ENCODE peak calls at places on chromosomes 1 and 21, in nine cellular contexts. S is bronchial epithelial cell, G is ovary, A is heart left ventricle, P is body of pancreas, T is nephron progenitor cell, Y is glutamatergic neuron, Q is foreskin fibroblast, K is uterus. Z is an unnamed sample.

GRCh38 chr1:181485276-181486097 is 2.2 kb downstream of the CACNA1E start:
- DNase-seq in A (no peak), Y (peak), Q (no peak), S (peak), P (peak), T (peak), K (no peak), G (no peak), Z (peak)

GRCh38 chr1:48200166-48200900 is 22.2 kb upstream of the SLC5A9 start:
- DNase-seq in K (no peak), A (no peak), T (no peak), P (no peak), Y (no peak), Q (no peak), S (peak), G (no peak), Z (peak)

GRCh38 chr1:228397966-228398365 is 8.7 kb downstream of the TRIM11 start:
- DNase-seq in A (no peak), S (no peak), P (no peak), G (peak), T (no peak), Y (no peak), K (no peak), Q (no peak), Z (no peak)

GRCh38 chr1:245895455-245895959 is 611.6 kb downstream of the SMYD3 start:
- DNase-seq in S (no peak), Q (no peak), G (no peak), T (peak), A (no peak), P (no peak), K (no peak), Y (no peak), Z (no peak)

GRCh38 chr1:18726388-18726787 is 95.7 kb downstream of the PAX7 start:
- DNase-seq in S (no peak), P (no peak), A (no peak), Q (no peak), G (no peak), T (no peak), Y (no peak), K (no peak), Z (no peak)

GRCh38 chr1:168613689-168614655 is 37.6 kb downstream of the XCL1 start:
- DNase-seq in A (peak), Q (no peak), K (peak), T (peak), S (no peak), G (peak), Y (peak), P (no peak), Z (no peak)

GRCh38 chr21:37412603-37413360 is 46.2 kb downstream of the DYRK1A start:
- DNase-seq in G (no peak), T (no peak), K (no peak), Y (no peak), Q (peak), P (no peak), A (no peak), S (no peak), Z (no peak)

GRCh38 chr1:58735591-58735990 is 35.7 kb upstream of the MYSM1 start:
- DNase-seq in S (no peak), Y (no peak), P (no peak), Q (no peak), K (no peak), A (no peak), T (no peak), G (no peak), Z (no peak)

GRCh38 chr1:154304664-154305337 is 16.1 kb upstream of the AQP10 start:
- DNase-seq in Q (no peak), G (no peak), Y (no peak), T (no peak), K (no peak), P (no peak), S (peak), A (no peak), Z (no peak)

GRCh38 chr1:226558293-226558692 is 9.7 kb downstream of the STUM start:
- DNase-seq in K (no peak), G (no peak), S (no peak), P (no peak), Y (no peak), T (no peak), A (no peak), Q (no peak), Z (no peak)

GRCh38 chr1:11805454-11806306 is at the start of the genes CLCN6 and MTHFR:
- DNase-seq in K (peak), Y (peak), Q (peak), A (peak), S (peak), P (peak), T (peak), G (peak), Z (peak)

GRCh38 chr1:232428036-232428600 is 201.8 kb downstream of the SIPA1L2 start:
- DNase-seq in S (no peak), Q (no peak), K (no peak), G (no peak), T (no peak), A (no peak), P (no peak), Y (no peak), Z (no peak)

GRCh38 chr1:215568287-215568692 is 1.2 kb downstream of the KCTD3 start:
- DNase-seq in S (no peak), P (peak), Q (peak), A (no peak), G (peak), T (no peak), K (peak), Y (no peak), Z (no peak)

GRCh38 chr1:55506686-55507577 is 291.8 kb upstream of the USP24 start:
- DNase-seq in S (no peak), G (no peak), A (no peak), K (no peak), P (no peak), Y (no peak), Q (peak), T (no peak), Z (peak)

GRCh38 chr1:165632152-165632469 is 1.1 kb downstream of the MGST3 start:
- DNase-seq in P (no peak), G (no peak), A (no peak), Y (no peak), Q (no peak), T (no peak), S (no peak), K (no peak), Z (no peak)

GRCh38 chr1:8985915-8986813 is 40.1 kb downstream of the SLC2A7 start:
- DNase-seq in Q (peak), T (no peak), G (peak), K (peak), S (peak), Y (no peak), A (peak), P (peak), Z (no peak)

GRCh38 chr21:45309069-45309521 is 21.4 kb upstream of the POFUT2 start:
- DNase-seq in Y (peak), K (no peak), P (peak), Q (no peak), G (peak), T (peak), S (no peak), A (peak), Z (no peak)
- TF ChIP-seq CTCF in Y (peak), K (peak), P (peak), Q (peak), G (peak), T (peak), S (peak), A (peak), Z (peak)

GRCh38 chr1:218164111-218164929 is 120.8 kb upstream of the RRP15 start:
- DNase-seq in Q (peak), A (peak), G (no peak), Y (peak), P (no peak), K (no peak), S (peak), T (peak), Z (no peak)
- TF ChIP-seq CTCF in Q (no peak), A (no peak), G (no peak), Y (peak), P (no peak), K (no peak), S (no peak), T (peak), Z (no peak)

DNA sequence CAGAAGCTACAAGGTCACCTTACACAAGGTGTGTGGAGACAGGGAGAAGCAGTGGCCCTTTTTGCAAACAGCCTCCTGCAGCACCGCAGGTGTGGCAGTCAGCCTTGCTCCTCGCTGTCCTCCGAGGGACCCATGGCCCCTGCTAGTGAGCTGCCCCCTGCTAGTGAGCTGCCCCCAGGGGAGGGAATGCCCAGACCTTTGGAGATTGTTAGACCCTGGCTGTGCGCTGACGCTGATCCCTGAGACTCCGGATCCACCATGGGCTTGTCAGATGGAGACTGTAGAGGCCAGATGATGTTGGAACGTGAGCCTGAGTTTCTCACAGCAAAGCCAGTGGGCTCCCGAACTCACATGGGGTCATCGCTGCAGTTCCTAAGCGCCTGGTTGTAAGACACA is 172.2 kb downstream of the NPHP4 start:
- DNase-seq in A (no peak), S (no peak), G (no peak), P (no peak), T (no peak), K (no peak), Y (no peak), Q (no peak), Z (no peak)
- TF ChIP-seq CTCF in A (no peak), S (no peak), G (no peak), P (no peak), T (no peak), K (no peak), Y (no peak), Q (no peak), Z (no peak)

GRCh38 chr1:180083164-180083563 is 71.5 kb upstream of the QSOX1 start:
- DNase-seq in K (no peak), A (no peak), G (no peak), S (no peak), P (no peak), Q (no peak), Y (no peak), T (no peak), Z (no peak)

GRCh38 chr1:180080439-180080838 is 74.2 kb upstream of the QSOX1 start:
- DNase-seq in G (no peak), S (peak), T (no peak), Y (no peak), Q (no peak), A (no peak), K (no peak), P (no peak), Z (no peak)

GRCh38 chr1:180084867-180085266 is 69.8 kb upstream of the QSOX1 start:
- DNase-seq in A (no peak), G (no peak), Y (no peak), S (no peak), T (no peak), K (no peak), Q (no peak), P (no peak), Z (no peak)

GRCh38 chr1:180085331-180085730 is 69.3 kb upstream of the QSOX1 start:
- DNase-seq in P (no peak), S (no peak), Y (no peak), G (no peak), Q (no peak), A (no peak), K (no peak), T (no peak), Z (no peak)

GRCh38 chr1:180081474-180081873 is 73.2 kb upstream of the QSOX1 start:
- DNase-seq in K (no peak), Q (no peak), S (no peak), T (no peak), P (no peak), Y (no peak), G (no peak), A (no peak), Z (no peak)
- TF ChIP-seq CTCF in K (no peak), Q (no peak), S (no peak), T (no peak), P (no peak), Y (no peak), G (no peak), A (no peak), Z (no peak)